ENCODE peak calls at places on chromosomes 7 and 10, in seven cellular contexts. X, U, M, N, V, F and O are unnamed samples.

GRCh38 chr10:2925631-2926030 is 141.7 kb upstream of the PFKP start:
- DNase-seq in X (no peak), U (no peak), M (no peak), N (no peak), V (peak; percentile 80), F (no peak), O (peak; percentile 40)

GRCh38 chr10:110475722-110476515 is 21.8 kb upstream of the DUSP5 start:
- DNase-seq in X (no peak), U (no peak), M (no peak), N (no peak), V (no peak), F (no peak), O (no peak)

GRCh38 chr10:12194752-12195271 is 879 bp downstream of the NUDT5 start:
- DNase-seq in X (peak; percentile 28), U (no peak), M (peak; percentile 25), N (no peak), V (peak; percentile 70), F (no peak), O (peak; percentile 31)

GRCh38 chr7:52634996-52635395 is 400.4 kb upstream of the POM121L12 start:
- DNase-seq in X (peak; percentile 95), U (no peak), M (peak; percentile 72), N (no peak), V (no peak), F (no peak), O (no peak)

GRCh38 chr7:22860784-22861482 is 38.3 kb upstream of the TOMM7 start:
- DNase-seq in X (peak; percentile 63), U (no peak), M (no peak), N (no peak), V (no peak), F (no peak), O (no peak)

GRCh38 chr7:2873686-2874551 is 29.8 kb upstream of the GNA12 start:
- DNase-seq in X (peak; percentile 97), U (peak; percentile 74), M (peak; percentile 33), N (peak; percentile 94), V (peak; percentile 93), F (no peak), O (peak; percentile 95)

GRCh38 chr10:16392661-16393060 is 44.1 kb upstream of the PTER start:
- DNase-seq in X (no peak), U (no peak), M (no peak), N (no peak), V (no peak), F (no peak), O (no peak)

GRCh38 chr10:13404305-13404759 is 56.2 kb upstream of the SEPHS1 start:
- DNase-seq in X (no peak), U (no peak), M (no peak), N (no peak), V (no peak), F (no peak), O (no peak)

GRCh38 chr10:56035489-56035888 is 325.6 kb downstream of the ZWINT start:
- DNase-seq in X (no peak), U (no peak), M (no peak), N (no peak), V (no peak), F (no peak), O (no peak)

GRCh38 chr10:132140167-132140925 is 46.4 kb upstream of the DPYSL4 start:
- DNase-seq in X (no peak), U (no peak), M (no peak), N (no peak), V (no peak), F (no peak), O (no peak)

GRCh38 chr7:78496226-78496625 is 697.7 kb downstream of the PHTF2 start:
- DNase-seq in X (no peak), U (no peak), M (no peak), N (no peak), V (no peak), F (peak; percentile 46), O (no peak)

GRCh38 chr7:155230169-155230593 is 67.5 kb upstream of the INSIG1 start:
- DNase-seq in X (peak; percentile 82), U (no peak), M (peak; percentile 93), N (peak; percentile 46), V (peak; percentile 91), F (peak; percentile 27), O (peak; percentile 99)
- H3K23ac ChIP-seq in X (no peak overlapping the region), U (no peak overlapping the region), M (no peak overlapping the region), N (no peak overlapping the region), V (no peak overlapping the region), F (no peak overlapping the region), O (no peak overlapping the region)

DNA sequence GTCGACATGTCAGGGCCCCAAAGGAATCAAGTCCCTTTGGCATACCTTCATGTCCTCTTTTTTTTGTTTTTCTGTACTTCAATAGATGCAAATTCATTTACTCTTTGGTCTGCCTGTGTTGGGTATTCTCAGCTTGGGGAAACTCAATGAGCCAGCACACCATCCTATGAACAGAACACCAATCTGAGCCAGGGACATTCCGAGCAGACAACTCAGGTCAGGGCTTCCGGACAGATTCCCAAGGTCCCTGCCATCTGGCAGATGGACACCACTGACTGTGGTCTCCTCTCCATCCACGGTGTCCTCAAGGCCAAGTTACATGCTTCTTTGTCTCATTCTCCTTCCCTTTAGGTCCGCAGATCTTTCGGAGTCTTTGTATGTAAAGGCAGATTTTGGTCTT is 129.5 kb downstream of the NRF1 start:
- DNase-seq in X (no peak), U (no peak), M (no peak), N (no peak), V (no peak), F (no peak), O (no peak)
- H3K23ac ChIP-seq in X (no peak overlapping the region), U (no peak overlapping the region), M (no peak overlapping the region), N (no peak overlapping the region), V (no peak overlapping the region), F (no peak overlapping the region), O (no peak overlapping the region)

DNA sequence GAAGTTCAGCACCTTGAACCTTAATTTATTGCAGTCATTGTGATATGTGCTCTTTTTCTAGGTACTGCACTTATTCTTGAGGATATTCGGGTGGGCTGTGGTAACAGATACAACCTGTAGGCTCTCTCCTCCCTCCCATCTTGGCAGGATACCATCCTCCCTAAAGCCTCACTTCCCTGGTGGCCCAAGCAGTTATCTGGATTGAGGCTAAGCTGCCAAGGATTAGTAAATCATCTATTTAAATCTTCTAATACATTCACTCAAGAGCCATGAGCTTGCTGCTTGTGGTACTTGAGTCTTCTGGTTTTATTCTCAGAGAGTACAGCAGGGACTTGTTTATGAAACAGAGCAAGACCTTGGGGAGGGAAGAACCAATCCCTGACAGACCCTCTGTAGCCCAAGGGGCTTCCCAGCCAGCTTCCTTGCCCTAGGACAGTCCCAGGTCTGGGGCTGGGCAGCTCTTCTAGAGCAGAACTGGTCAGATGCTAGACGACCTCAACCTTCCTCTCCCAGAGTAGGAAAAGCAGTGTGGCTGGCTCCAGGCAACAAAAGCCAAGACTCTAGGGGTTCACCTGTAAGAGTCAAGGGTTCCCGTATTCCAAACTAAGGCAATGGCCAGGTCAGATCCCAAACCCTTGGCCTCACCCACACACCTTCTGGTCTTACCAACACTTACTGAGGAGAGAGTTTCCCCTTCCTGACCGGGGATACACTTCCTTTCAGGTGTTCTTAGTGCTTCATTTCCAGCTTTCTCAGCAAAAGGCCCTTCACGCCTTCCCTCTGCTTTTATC is 21.3 kb downstream of the WNT8B start:
- DNase-seq in X (no peak), U (no peak), M (no peak), N (no peak), V (no peak), F (no peak), O (no peak)
- H3K23ac ChIP-seq in X (no peak overlapping the region), U (no peak overlapping the region), M (no peak overlapping the region), N (no peak overlapping the region), V (no peak overlapping the region), F (no peak overlapping the region), O (no peak overlapping the region)

GRCh38 chr7:129073738-129074137 is 18.8 kb upstream of the TNPO3 start:
- DNase-seq in X (no peak), U (no peak), M (no peak), N (no peak), V (no peak), F (no peak), O (no peak)

GRCh38 chr7:129074361-129074871 is 19.5 kb upstream of the TNPO3 start:
- DNase-seq in X (no peak), U (no peak), M (no peak), N (no peak), V (no peak), F (no peak), O (no peak)

GRCh38 chr7:129076886-129077285 is 22.0 kb upstream of the TNPO3 start:
- DNase-seq in X (no peak), U (no peak), M (no peak), N (no peak), V (no peak), F (no peak), O (no peak)

GRCh38 chr7:129074994-129075393 is 20.1 kb upstream of the TNPO3 start:
- DNase-seq in X (no peak), U (no peak), M (no peak), N (no peak), V (no peak), F (no peak), O (no peak)

GRCh38 chr7:129078455-129078854 is 23.5 kb upstream of the TNPO3 start:
- DNase-seq in X (no peak), U (no peak), M (no peak), N (no peak), V (no peak), F (no peak), O (no peak)
- H3K23ac ChIP-seq in X (no peak overlapping the region), U (no peak overlapping the region), M (no peak overlapping the region), N (no peak overlapping the region), V (no peak overlapping the region), F (no peak overlapping the region), O (no peak overlapping the region)

DNA sequence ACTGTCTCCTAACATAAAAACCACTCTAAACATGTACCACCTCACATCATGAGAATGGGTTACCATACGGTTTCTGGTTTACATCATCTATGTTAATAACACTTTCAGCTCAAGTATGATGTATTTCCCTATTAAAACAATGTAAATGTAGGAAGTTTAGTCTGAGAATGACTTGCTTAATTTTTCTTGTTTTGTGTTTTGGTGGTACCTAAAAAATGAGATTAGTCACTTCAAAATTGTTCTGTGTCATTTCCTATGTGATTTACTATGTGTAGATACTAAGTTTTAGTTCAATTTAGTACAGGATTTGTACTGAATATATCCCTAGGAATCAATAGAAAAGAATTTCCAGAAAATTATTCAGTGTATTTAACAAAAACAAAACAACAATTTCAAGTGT is 195.8 kb upstream of the SEMA3C start:
- DNase-seq in X (no peak), U (no peak), M (no peak), N (no peak), V (no peak), F (no peak), O (no peak)
- H3K23ac ChIP-seq in X (no peak overlapping the region), U (no peak overlapping the region), M (no peak overlapping the region), N (no peak overlapping the region), V (no peak overlapping the region), F (no peak overlapping the region), O (no peak overlapping the region)